ENCODE peak calls at places on chromosomes 16 and 17, in nine cellular contexts. B, N, Y, T, L, W, D, E and U are unnamed samples.

GRCh38 chr16:82814059-82814458 is 187.3 kb downstream of the CDH13 start:
- DNase-seq in E (no peak), N (no peak), T (no peak), L (no peak), Y (no peak), D (no peak), W (no peak), B (no peak), U (no peak)

GRCh38 chr16:15427648-15428239 is 6.6 kb upstream of the BMERB1 start:
- DNase-seq in B (no peak), T (peak; percentile 12), Y (peak; percentile 75), W (peak; percentile 60), E (peak; percentile 63), N (no peak), D (peak; percentile 26), L (peak; percentile 49), U (no peak)

GRCh38 chr16:77974883-77975282 is 47.5 kb upstream of the CLEC3A start:
- DNase-seq in T (no peak), B (no peak), N (no peak), Y (no peak), L (no peak), W (peak; percentile 15), E (no peak), D (no peak), U (no peak)

GRCh38 chr16:75053791-75054555 is 55.1 kb downstream of the ZNRF1 start:
- DNase-seq in Y (no peak), D (peak; percentile 73), W (peak; percentile 55), L (no peak), T (peak; percentile 82), E (no peak), N (peak; percentile 92), B (peak; percentile 20), U (no peak)

GRCh38 chr16:8923199-8923598 is 40.5 kb downstream of the USP7 start:
- DNase-seq in E (no peak), B (no peak), T (no peak), W (no peak), Y (no peak), N (no peak), D (no peak), L (no peak), U (no peak)

GRCh38 chr16:50248845-50249244 is 17.5 kb upstream of the ADCY7 start:
- DNase-seq in B (no peak), T (no peak), W (no peak), N (no peak), Y (no peak), L (no peak), D (no peak), E (no peak), U (no peak)

GRCh38 chr16:89981414-89981813 is 32.9 kb downstream of the DEF8 start:
- DNase-seq in Y (no peak), W (no peak), B (no peak), N (no peak), L (no peak), E (peak; percentile 31), D (no peak), T (no peak), U (no peak)

GRCh38 chr17:78040561-78041400 is 82.3 kb downstream of the TNRC6C start:
- DNase-seq in Y (peak; percentile 75), B (no peak), E (peak; percentile 21), N (peak; percentile 76), W (peak; percentile 66), T (peak; percentile 86), L (peak; percentile 39), D (peak; percentile 85), U (no peak)

GRCh38 chr16:491225-491919 is 36.1 kb upstream of the CAPN15 start:
- DNase-seq in T (peak; percentile 78), L (no peak), E (no peak), B (no peak), D (no peak), W (no peak), N (no peak), Y (no peak), U (no peak)

GRCh38 chr16:80480664-80481063 is 60.1 kb upstream of the DYNLRB2 start:
- DNase-seq in B (no peak), L (no peak), D (no peak), E (no peak), N (no peak), Y (no peak), W (no peak), T (no peak), U (no peak)

GRCh38 chr16:86740817-86741799 is 162.8 kb downstream of the FOXL1 start:
- DNase-seq in W (peak; percentile 44), T (no peak), E (no peak), D (no peak), L (peak; percentile 62), N (no peak), B (no peak), Y (peak; percentile 47), U (no peak)

GRCh38 chr17:13002761-13003453 is 14.9 kb downstream of the ELAC2 start:
- DNase-seq in E (peak; percentile 61), W (peak; percentile 60), B (peak; percentile 57), T (peak; percentile 54), L (peak; percentile 44), N (peak; percentile 15), Y (peak; percentile 82), D (peak; percentile 3), U (no peak)

GRCh38 chr17:49589556-49589885 is 13.8 kb downstream of the NXPH3 start:
- DNase-seq in D (no peak), W (no peak), L (no peak), T (no peak), B (no peak), Y (no peak), E (no peak), N (no peak), U (no peak)

GRCh38 chr16:55326261-55326802 is 2.3 kb downstream of the IRX6 start:
- DNase-seq in L (no peak), T (no peak), D (no peak), B (no peak), Y (no peak), W (no peak), E (no peak), N (no peak), U (no peak)

GRCh38 chr17:77233635-77234334 is 93.0 kb downstream of the SEC14L1 start:
- DNase-seq in Y (no peak), L (peak; percentile 81), E (no peak), B (no peak), D (no peak), W (peak; percentile 76), T (no peak), N (no peak), U (peak; percentile 53)

GRCh38 chr16:56121156-56121500 is 70.2 kb upstream of the GNAO1 start:
- DNase-seq in N (no peak), D (no peak), W (no peak), E (no peak), Y (no peak), L (no peak), B (no peak), T (no peak), U (no peak)

GRCh38 chr17:75822119-75822799 is 21.9 kb downstream of the UNC13D start:
- DNase-seq in N (peak; percentile 68), Y (no peak), T (peak; percentile 70), E (no peak), W (peak; percentile 56), D (peak; percentile 23), L (no peak), B (no peak), U (no peak)

GRCh38 chr16:76346210-76346609 is 69.0 kb downstream of the CNTNAP4 start:
- DNase-seq in N (no peak), B (no peak), W (no peak), D (no peak), T (no peak), E (no peak), L (no peak), Y (no peak), U (no peak)

GRCh38 chr17:61786088-61786487 is 77.2 kb downstream of the BRIP1 start:
- DNase-seq in W (no peak), D (no peak), T (no peak), Y (no peak), E (no peak), B (no peak), N (no peak), L (no peak), U (no peak)

GRCh38 chr16:56793504-56793903 is 63.6 kb downstream of the NUP93 start:
- DNase-seq in T (no peak), L (peak; percentile 29), N (peak; percentile 25), D (no peak), B (no peak), Y (no peak), E (no peak), W (no peak), U (no peak)

GRCh38 chr16:77409311-77409710 is 25.5 kb downstream of the ADAMTS18 start:
- DNase-seq in L (no peak), W (no peak), T (no peak), Y (no peak), B (no peak), E (no peak), N (no peak), D (no peak), U (no peak)

GRCh38 chr16:27253526-27253930 is 15.0 kb downstream of the NSMCE1 start:
- DNase-seq in Y (peak; percentile 91), L (peak; percentile 89), N (no peak), D (no peak), B (no peak), E (peak; percentile 47), T (no peak), W (no peak), U (no peak)

GRCh38 chr16:89701425-89702406 is at the start of gene SPATA2L:
- DNase-seq in D (peak; percentile 97), N (peak; percentile 98), Y (peak; percentile 92), T (peak; percentile 95), L (peak; percentile 85), W (peak; percentile 99), E (peak; percentile 98), B (peak; percentile 88), U (peak; percentile 98)

GRCh38 chr17:79941088-79942010 is 94.3 kb downstream of the TBC1D16 start:
- DNase-seq in T (no peak), N (no peak), E (no peak), W (no peak), L (no peak), D (no peak), Y (no peak), B (no peak), U (no peak)